ENCODE peak calls at places on chromosomes 1 and 21, in eight cellular contexts. One of them, this sample, is unnamed.

GRCh38 chr21:32812035-32812434 is 40.5 kb upstream of the PAXBP1 start:
- DNase-seq in adrenal gland: no peak
- DNase-seq in CD8-positive, alpha-beta memory T cell: no peak
- DNase-seq in tibial nerve: no peak
- DNase-seq in esophagus squamous epithelium: no peak
- DNase-seq in neural progenitor cell: no peak
- DNase-seq in AG04450: no peak
- DNase-seq in CD8-positive, alpha-beta T cell: no peak
- DNase-seq in this sample: no peak

GRCh38 chr1:112172294-112172882 is 182.9 kb upstream of the KCND3 start:
- DNase-seq in adrenal gland: peak; percentile 57
- DNase-seq in CD8-positive, alpha-beta memory T cell: no peak
- DNase-seq in tibial nerve: peak; percentile 15
- DNase-seq in esophagus squamous epithelium: no peak
- DNase-seq in neural progenitor cell: peak; percentile 90
- DNase-seq in AG04450: peak; percentile 1
- DNase-seq in CD8-positive, alpha-beta T cell: no peak
- DNase-seq in this sample: peak; percentile 65

GRCh38 chr1:148296511-148296910 is 144.4 kb upstream of the NBPF11 start:
- DNase-seq in adrenal gland: no peak
- DNase-seq in CD8-positive, alpha-beta memory T cell: no peak
- DNase-seq in tibial nerve: no peak
- DNase-seq in esophagus squamous epithelium: no peak
- DNase-seq in neural progenitor cell: no peak
- DNase-seq in AG04450: no peak
- DNase-seq in CD8-positive, alpha-beta T cell: no peak
- DNase-seq in this sample: no peak

GRCh38 chr21:42198949-42199348 is 20.0 kb upstream of the ABCG1 start:
- DNase-seq in adrenal gland: no peak
- DNase-seq in CD8-positive, alpha-beta memory T cell: no peak
- DNase-seq in tibial nerve: no peak
- DNase-seq in esophagus squamous epithelium: no peak
- DNase-seq in neural progenitor cell: no peak
- DNase-seq in AG04450: no peak
- DNase-seq in CD8-positive, alpha-beta T cell: no peak
- DNase-seq in this sample: no peak

GRCh38 chr1:64983110-64983509 is 16.8 kb upstream of the JAK1 start:
- DNase-seq in adrenal gland: peak; percentile 35
- DNase-seq in CD8-positive, alpha-beta memory T cell: no peak
- DNase-seq in tibial nerve: no peak
- DNase-seq in esophagus squamous epithelium: no peak
- DNase-seq in neural progenitor cell: no peak
- DNase-seq in AG04450: no peak
- DNase-seq in CD8-positive, alpha-beta T cell: no peak
- DNase-seq in this sample: no peak

GRCh38 chr1:207217778-207218511 is 103.5 kb upstream of the CD55 start:
- DNase-seq in adrenal gland: no peak
- DNase-seq in CD8-positive, alpha-beta memory T cell: no peak
- DNase-seq in tibial nerve: no peak
- DNase-seq in esophagus squamous epithelium: no peak
- DNase-seq in neural progenitor cell: no peak
- DNase-seq in AG04450: no peak
- DNase-seq in CD8-positive, alpha-beta T cell: no peak
- DNase-seq in this sample: no peak

GRCh38 chr1:162908780-162909179 is 47.8 kb upstream of the CCDC190 start:
- DNase-seq in adrenal gland: no peak
- DNase-seq in CD8-positive, alpha-beta memory T cell: no peak
- DNase-seq in tibial nerve: no peak
- DNase-seq in esophagus squamous epithelium: no peak
- DNase-seq in neural progenitor cell: no peak
- DNase-seq in AG04450: no peak
- DNase-seq in CD8-positive, alpha-beta T cell: no peak
- DNase-seq in this sample: no peak

GRCh38 chr1:220594356-220594755 is 66.4 kb downstream of the MARK1 start:
- DNase-seq in adrenal gland: no peak
- DNase-seq in CD8-positive, alpha-beta memory T cell: no peak
- DNase-seq in tibial nerve: no peak
- DNase-seq in esophagus squamous epithelium: no peak
- DNase-seq in neural progenitor cell: no peak
- DNase-seq in AG04450: no peak
- DNase-seq in CD8-positive, alpha-beta T cell: no peak
- DNase-seq in this sample: no peak

GRCh38 chr1:83545450-83545849 is 453.5 kb downstream of the TTLL7 start:
- DNase-seq in adrenal gland: no peak
- DNase-seq in CD8-positive, alpha-beta memory T cell: no peak
- DNase-seq in tibial nerve: no peak
- DNase-seq in esophagus squamous epithelium: no peak
- DNase-seq in neural progenitor cell: peak; percentile 31
- DNase-seq in AG04450: no peak
- DNase-seq in CD8-positive, alpha-beta T cell: no peak
- DNase-seq in this sample: no peak

GRCh38 chr1:181087400-181087901 is 1.0 kb upstream of the IER5 start:
- DNase-seq in adrenal gland: no peak
- DNase-seq in CD8-positive, alpha-beta memory T cell: no peak
- DNase-seq in tibial nerve: no peak
- DNase-seq in esophagus squamous epithelium: no peak
- DNase-seq in neural progenitor cell: no peak
- DNase-seq in AG04450: no peak
- DNase-seq in CD8-positive, alpha-beta T cell: no peak
- DNase-seq in this sample: no peak

GRCh38 chr1:46647611-46648010 is 20.6 kb downstream of the ATPAF1 start:
- DNase-seq in adrenal gland: no peak
- DNase-seq in CD8-positive, alpha-beta memory T cell: no peak
- DNase-seq in tibial nerve: no peak
- DNase-seq in esophagus squamous epithelium: no peak
- DNase-seq in neural progenitor cell: no peak
- DNase-seq in AG04450: no peak
- DNase-seq in CD8-positive, alpha-beta T cell: no peak
- DNase-seq in this sample: no peak

GRCh38 chr1:53367503-53368313 is 39.8 kb upstream of the LRP8 start:
- DNase-seq in adrenal gland: peak; percentile 15
- DNase-seq in CD8-positive, alpha-beta memory T cell: no peak
- DNase-seq in tibial nerve: no peak
- DNase-seq in esophagus squamous epithelium: no peak
- DNase-seq in neural progenitor cell: no peak
- DNase-seq in AG04450: no peak
- DNase-seq in CD8-positive, alpha-beta T cell: peak; percentile 41
- DNase-seq in this sample: no peak

GRCh38 chr1:180851995-180852887 is 60.5 kb upstream of the KIAA1614 start:
- DNase-seq in adrenal gland: no peak
- DNase-seq in CD8-positive, alpha-beta memory T cell: no peak
- DNase-seq in tibial nerve: no peak
- DNase-seq in esophagus squamous epithelium: no peak
- DNase-seq in neural progenitor cell: no peak
- DNase-seq in AG04450: no peak
- DNase-seq in CD8-positive, alpha-beta T cell: no peak
- DNase-seq in this sample: no peak

GRCh38 chr1:240320645-240321044 is 229.0 kb downstream of the FMN2 start:
- DNase-seq in adrenal gland: no peak
- DNase-seq in CD8-positive, alpha-beta memory T cell: no peak
- DNase-seq in tibial nerve: no peak
- DNase-seq in esophagus squamous epithelium: no peak
- DNase-seq in neural progenitor cell: no peak
- DNase-seq in AG04450: no peak
- DNase-seq in CD8-positive, alpha-beta T cell: no peak
- DNase-seq in this sample: no peak

GRCh38 chr1:91804546-91805023 is 81.4 kb downstream of the TGFBR3 start:
- DNase-seq in adrenal gland: no peak
- DNase-seq in CD8-positive, alpha-beta memory T cell: peak; percentile 71
- DNase-seq in tibial nerve: no peak
- DNase-seq in esophagus squamous epithelium: no peak
- DNase-seq in neural progenitor cell: no peak
- DNase-seq in AG04450: no peak
- DNase-seq in CD8-positive, alpha-beta T cell: peak; percentile 79
- DNase-seq in this sample: no peak

GRCh38 chr1:25616932-25617625 is 488 bp downstream of the MAN1C1 start:
- DNase-seq in adrenal gland: peak; percentile 38
- DNase-seq in CD8-positive, alpha-beta memory T cell: no peak
- DNase-seq in tibial nerve: no peak
- DNase-seq in esophagus squamous epithelium: no peak
- DNase-seq in neural progenitor cell: peak; percentile 52
- DNase-seq in AG04450: no peak
- DNase-seq in CD8-positive, alpha-beta T cell: peak; percentile 48
- DNase-seq in this sample: no peak

GRCh38 chr21:36883532-36884486 is 82.7 kb downstream of the HLCS start:
- DNase-seq in adrenal gland: no peak
- DNase-seq in CD8-positive, alpha-beta memory T cell: no peak
- DNase-seq in tibial nerve: no peak
- DNase-seq in esophagus squamous epithelium: no peak
- DNase-seq in neural progenitor cell: no peak
- DNase-seq in AG04450: no peak
- DNase-seq in CD8-positive, alpha-beta T cell: no peak
- DNase-seq in this sample: no peak

GRCh38 chr1:204154525-204155255 is 2.8 kb upstream of the ETNK2 start:
- DNase-seq in adrenal gland: no peak
- DNase-seq in CD8-positive, alpha-beta memory T cell: no peak
- DNase-seq in tibial nerve: no peak
- DNase-seq in esophagus squamous epithelium: no peak
- DNase-seq in neural progenitor cell: no peak
- DNase-seq in AG04450: no peak
- DNase-seq in CD8-positive, alpha-beta T cell: no peak
- DNase-seq in this sample: no peak

GRCh38 chr1:99942723-99943122 is 27.1 kb upstream of the SLC35A3 start:
- DNase-seq in adrenal gland: no peak
- DNase-seq in CD8-positive, alpha-beta memory T cell: no peak
- DNase-seq in tibial nerve: no peak
- DNase-seq in esophagus squamous epithelium: no peak
- DNase-seq in neural progenitor cell: no peak
- DNase-seq in AG04450: no peak
- DNase-seq in CD8-positive, alpha-beta T cell: no peak
- DNase-seq in this sample: peak; percentile 9
- H3K27ac ChIP-seq in adrenal gland: no peak overlapping the region
- H3K27ac ChIP-seq in CD8-positive, alpha-beta memory T cell: no peak overlapping the region
- H3K27ac ChIP-seq in tibial nerve: no peak overlapping the region
- H3K27ac ChIP-seq in esophagus squamous epithelium: no peak overlapping the region
- H3K27ac ChIP-seq in neural progenitor cell: no peak overlapping the region
- H3K27ac ChIP-seq in AG04450: no peak overlapping the region
- H3K27ac ChIP-seq in CD8-positive, alpha-beta T cell: no peak overlapping the region
- H3K27ac ChIP-seq in this sample: peak overlapping the region; percentile 18

GRCh38 chr1:44406761-44407429 is 1.8 kb downstream of the RNF220 start:
- DNase-seq in adrenal gland: no peak
- DNase-seq in CD8-positive, alpha-beta memory T cell: peak; percentile 3
- DNase-seq in tibial nerve: no peak
- DNase-seq in esophagus squamous epithelium: no peak
- DNase-seq in neural progenitor cell: peak; percentile 68
- DNase-seq in AG04450: no peak
- DNase-seq in CD8-positive, alpha-beta T cell: peak; percentile 13
- DNase-seq in this sample: no peak
- H3K27me3 ChIP-seq in adrenal gland: peaks cover 90% of the 10 kb centered on the region
- H3K27me3 ChIP-seq in CD8-positive, alpha-beta memory T cell: peaks cover 79% of the 10 kb centered on the region
- H3K27me3 ChIP-seq in tibial nerve: peaks cover 99% of the 10 kb centered on the region
- H3K27me3 ChIP-seq in esophagus squamous epithelium: peaks cover 28% of the 10 kb centered on the region
- H3K27me3 ChIP-seq in neural progenitor cell: peaks cover 100% of the 10 kb centered on the region
- H3K27me3 ChIP-seq in AG04450: peaks cover 91% of the 10 kb centered on the region
- H3K27me3 ChIP-seq in CD8-positive, alpha-beta T cell: peaks cover 43% of the 10 kb centered on the region
- H3K27me3 ChIP-seq in this sample: peaks cover 10% of the 10 kb centered on the region

DNA sequence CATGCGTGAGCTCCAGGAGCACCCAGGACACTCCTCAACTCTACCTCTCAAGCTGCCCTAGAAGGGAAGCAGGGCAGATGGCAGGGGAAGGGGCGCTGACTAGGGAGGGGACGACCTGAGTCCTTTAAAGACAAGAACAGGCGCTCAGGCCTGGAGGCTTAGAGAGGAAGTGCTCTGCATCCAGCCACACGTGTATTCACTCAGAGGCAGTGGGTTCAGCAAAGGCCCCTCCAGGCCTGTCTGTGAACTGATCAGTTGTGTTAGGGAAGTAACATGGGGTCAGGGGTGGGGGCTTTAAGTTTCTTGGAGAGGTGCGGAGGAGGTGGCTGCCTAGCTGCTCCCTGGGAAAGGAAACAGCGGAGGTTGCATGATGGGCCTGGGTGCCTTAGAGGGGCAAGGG is 37.1 kb upstream of the ARF1 start:
- DNase-seq in adrenal gland: no peak
- DNase-seq in CD8-positive, alpha-beta memory T cell: no peak
- DNase-seq in tibial nerve: no peak
- DNase-seq in esophagus squamous epithelium: no peak
- DNase-seq in neural progenitor cell: no peak
- DNase-seq in AG04450: no peak
- DNase-seq in CD8-positive, alpha-beta T cell: no peak
- DNase-seq in this sample: no peak
- H3K27ac ChIP-seq in adrenal gland: no peak overlapping the region
- H3K27ac ChIP-seq in CD8-positive, alpha-beta memory T cell: no peak overlapping the region
- H3K27ac ChIP-seq in tibial nerve: no peak overlapping the region
- H3K27ac ChIP-seq in esophagus squamous epithelium: no peak overlapping the region
- H3K27ac ChIP-seq in neural progenitor cell: no peak overlapping the region
- H3K27ac ChIP-seq in AG04450: no peak overlapping the region
- H3K27ac ChIP-seq in CD8-positive, alpha-beta T cell: no peak overlapping the region
- H3K27ac ChIP-seq in this sample: no peak overlapping the region

GRCh38 chr21:46118871-46119564 is 21.1 kb downstream of the COL6A2 start:
- DNase-seq in adrenal gland: peak; percentile 12
- DNase-seq in CD8-positive, alpha-beta memory T cell: peak; percentile 0
- DNase-seq in tibial nerve: peak; percentile 9
- DNase-seq in esophagus squamous epithelium: no peak
- DNase-seq in neural progenitor cell: no peak
- DNase-seq in AG04450: no peak
- DNase-seq in CD8-positive, alpha-beta T cell: no peak
- DNase-seq in this sample: peak; percentile 0
- H3K27me3 ChIP-seq in adrenal gland: no peaks in the 10 kb centered on the region
- H3K27me3 ChIP-seq in CD8-positive, alpha-beta memory T cell: no peaks in the 10 kb centered on the region
- H3K27me3 ChIP-seq in tibial nerve: no peaks in the 10 kb centered on the region
- H3K27me3 ChIP-seq in esophagus squamous epithelium: no peaks in the 10 kb centered on the region
- H3K27me3 ChIP-seq in neural progenitor cell: no peaks in the 10 kb centered on the region
- H3K27me3 ChIP-seq in AG04450: no peaks in the 10 kb centered on the region
- H3K27me3 ChIP-seq in CD8-positive, alpha-beta T cell: no peaks in the 10 kb centered on the region
- H3K27me3 ChIP-seq in this sample: no peaks in the 10 kb centered on the region

This sample was measured in SJCRH30.